ENCODE peak calls at places on chromosomes 2 and 18, in seven cellular contexts. L, I, K, E, G, U and Q are unnamed samples.

GRCh38 chr2:23926289-23926749 is 604 bp downstream of the ATAD2B start:
- DNase-seq in L (no peak), I (peak), K (peak), E (peak), G (no peak), U (peak), Q (peak)

GRCh38 chr2:112977559-112978056 is at the start of gene IL36G:
- DNase-seq in L (no peak), I (no peak), K (no peak), E (no peak), G (no peak), U (no peak), Q (no peak)

GRCh38 chr2:10552220-10552870 is 104.2 kb upstream of the ODC1 start:
- DNase-seq in L (no peak), I (no peak), K (no peak), E (no peak), G (no peak), U (peak), Q (no peak)

GRCh38 chr2:176162911-176163654 is 6.0 kb downstream of the HOXD3 start:
- DNase-seq in L (peak), I (no peak), K (no peak), E (no peak), G (no peak), U (no peak), Q (no peak)

GRCh38 chr2:84931384-84931821 is 25.9 kb downstream of the TMSB10 start:
- DNase-seq in L (no peak), I (no peak), K (no peak), E (no peak), G (no peak), U (no peak), Q (no peak)

GRCh38 chr18:73045037-73045436 is 177.2 kb upstream of the NETO1 start:
- DNase-seq in L (no peak), I (no peak), K (no peak), E (no peak), G (no peak), U (no peak), Q (no peak)

GRCh38 chr18:61635901-61636528 is 256.8 kb downstream of the RNF152 start:
- DNase-seq in L (peak), I (no peak), K (peak), E (peak), G (peak), U (peak), Q (peak)

GRCh38 chr2:118851650-118852049 is 4.2 kb upstream of the EN1 start:
- DNase-seq in L (no peak), I (no peak), K (peak), E (no peak), G (no peak), U (no peak), Q (no peak)

GRCh38 chr18:72544092-72544886 is at the start of gene CBLN2:
- DNase-seq in L (peak), I (peak), K (peak), E (peak), G (peak), U (peak), Q (peak)

GRCh38 chr18:6521804-6522418 is 107.2 kb upstream of the L3MBTL4 start:
- DNase-seq in L (peak), I (no peak), K (no peak), E (no peak), G (peak), U (peak), Q (no peak)

GRCh38 chr18:78911751-78912283 is 67.8 kb upstream of the SALL3 start:
- DNase-seq in L (no peak), I (no peak), K (no peak), E (no peak), G (no peak), U (no peak), Q (no peak)

GRCh38 chr2:239081622-239082021 is 233.7 kb downstream of the TWIST2 start:
- DNase-seq in L (no peak), I (no peak), K (no peak), E (no peak), G (no peak), U (no peak), Q (no peak)

GRCh38 chr2:164495491-164496223 is 125.6 kb downstream of the GRB14 start:
- DNase-seq in L (peak), I (no peak), K (peak), E (no peak), G (no peak), U (peak), Q (peak)

GRCh38 chr2:159438284-159438683 is 151.8 kb upstream of the WDSUB1 start:
- DNase-seq in L (no peak), I (no peak), K (no peak), E (no peak), G (no peak), U (no peak), Q (no peak)

GRCh38 chr2:159427048-159427447 is 140.5 kb upstream of the WDSUB1 start:
- DNase-seq in L (no peak), I (no peak), K (no peak), E (no peak), G (no peak), U (no peak), Q (no peak)

GRCh38 chr2:159432610-159433009 is 146.1 kb upstream of the WDSUB1 start:
- DNase-seq in L (no peak), I (no peak), K (no peak), E (no peak), G (no peak), U (no peak), Q (no peak)
- H3K27ac ChIP-seq in L (no peak), I (no peak), K (no peak), E (no peak), G (no peak), U (no peak), Q (no peak)

GRCh38 chr18:65343571-65343970 is 407.2 kb upstream of the CDH7 start:
- DNase-seq in L (no peak), I (no peak), K (no peak), E (no peak), G (no peak), U (no peak), Q (no peak)
- H3K4me3 ChIP-seq in L (no peak), I (no peak), K (no peak), E (no peak), G (no peak), U (no peak), Q (no peak)

DNA sequence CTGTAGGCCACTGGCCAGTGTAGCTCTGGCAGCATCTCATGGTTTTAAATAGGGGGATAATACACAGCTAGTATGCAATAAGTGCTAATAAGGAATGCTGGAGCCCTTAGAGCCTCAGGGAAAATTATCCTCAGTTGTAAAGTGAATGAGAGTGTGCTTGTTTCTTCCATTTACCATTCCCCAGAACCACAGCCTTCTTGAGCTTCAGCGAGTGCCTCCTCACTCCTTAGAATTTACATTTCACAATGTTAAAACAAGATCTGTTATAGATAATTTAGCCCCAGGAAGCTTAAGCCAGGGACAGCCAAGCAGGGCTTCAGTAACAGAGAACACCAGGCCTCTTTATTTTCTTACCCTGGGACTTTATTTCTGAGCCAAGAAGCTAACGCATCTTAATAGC is 535.1 kb downstream of the TDRD15 start:
- DNase-seq in L (no peak), I (no peak), K (no peak), E (no peak), G (no peak), U (no peak), Q (no peak)
- H3K27ac ChIP-seq in L (no peak), I (no peak), K (no peak), E (no peak), G (peak), U (no peak), Q (no peak)

GRCh38 chr2:209451209-209451822 is 27.5 kb downstream of the MAP2 start:
- DNase-seq in L (no peak), I (no peak), K (no peak), E (no peak), G (no peak), U (no peak), Q (no peak)
- H3K4me3 ChIP-seq in L (no peak), I (no peak), K (no peak), E (no peak), G (no peak), U (no peak), Q (no peak)

DNA sequence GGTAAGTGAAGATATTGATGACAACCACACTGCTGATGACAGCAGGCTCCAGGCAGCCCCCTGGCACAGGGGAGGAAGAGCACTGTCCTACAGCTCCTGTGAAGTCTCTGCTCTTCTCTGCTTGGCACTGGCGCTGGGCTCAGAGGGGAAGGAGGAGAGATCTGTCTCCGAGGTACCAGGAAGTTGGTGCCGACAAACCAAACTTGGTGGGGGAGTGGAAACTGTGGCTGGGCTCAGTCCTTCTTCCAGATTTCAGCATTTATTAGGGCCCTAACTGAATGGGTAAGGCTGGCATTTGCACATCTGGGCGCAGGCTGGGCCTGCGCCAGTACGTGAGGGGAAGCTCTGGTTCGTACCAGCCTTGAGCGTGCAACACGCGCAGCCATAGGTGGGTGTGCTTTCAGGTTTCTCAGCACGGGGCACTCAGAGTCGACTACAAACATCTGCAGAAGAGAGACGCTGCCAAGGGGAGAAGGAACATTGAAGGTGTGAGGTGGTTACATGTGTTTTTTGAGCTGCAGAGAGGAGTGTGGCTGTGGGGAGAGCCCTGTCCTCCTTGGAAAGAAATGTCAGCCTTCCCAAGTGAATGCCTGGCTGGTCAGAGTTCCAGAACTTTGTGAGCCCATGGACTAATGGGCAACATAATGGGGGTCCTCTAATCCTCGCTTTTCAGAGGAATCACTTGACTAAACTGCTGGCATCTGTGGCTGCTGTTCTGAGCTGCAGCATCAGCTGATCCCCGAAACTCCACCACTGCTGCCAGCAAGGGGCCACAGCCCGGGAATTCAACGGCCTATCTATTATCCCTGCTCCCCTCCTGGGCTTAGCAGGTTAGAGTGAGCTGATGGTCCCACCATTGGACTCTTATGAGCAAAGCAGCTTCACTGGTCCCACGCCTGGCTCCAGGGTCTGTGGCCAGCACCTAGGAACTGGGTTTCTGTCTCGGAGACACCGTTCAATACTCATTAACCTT is 55.2 kb upstream of the SEMA4C start:
- DNase-seq in L (no peak), I (no peak), K (no peak), E (no peak), G (no peak), U (no peak), Q (no peak)
- H3K27ac ChIP-seq in L (no peak), I (no peak), K (no peak), E (no peak), G (no peak), U (no peak), Q (peak)